ENCODE peak calls at places on chromosomes 3 and 15, in eight cellular contexts. I is GM06990, K is mucosa of descending colon, Z is AG04450, E is GM12864, F is bronchial epithelial cell, C is stomach, D is astrocyte. P is an unnamed sample.

GRCh38 chr3:126474498-126475410 is 937 bp downstream of the ZXDC start:
- DNase-seq in I (peak; percentile 77), K (peak; percentile 80), Z (no peak), E (no peak), F (peak; percentile 23), C (peak; percentile 53), D (peak; percentile 34), P (peak; percentile 76)

GRCh38 chr3:98778852-98779379 is 15.8 kb downstream of the ST3GAL6 start:
- DNase-seq in I (no peak), K (no peak), Z (peak; percentile 79), E (no peak), F (peak; percentile 95), C (no peak), D (peak; percentile 99), P (no peak)

GRCh38 chr15:75620043-75620775 is 5.3 kb downstream of the SNUPN start:
- DNase-seq in I (no peak), K (no peak), Z (no peak), E (no peak), F (no peak), C (peak; percentile 27), D (peak; percentile 71), P (no peak)

GRCh38 chr3:114569186-114569585 is 275.4 kb downstream of the TIGIT start:
- DNase-seq in I (no peak), K (no peak), Z (no peak), E (no peak), F (peak; percentile 7), C (no peak), D (peak; percentile 62), P (no peak)

GRCh38 chr3:180280601-180281000 is 243.9 kb upstream of the PEX5L start:
- DNase-seq in I (no peak), K (no peak), Z (peak; percentile 56), E (no peak), F (peak; percentile 83), C (no peak), D (peak; percentile 49), P (no peak)

GRCh38 chr3:127747751-127748521 is 74.4 kb downstream of the MGLL start:
- DNase-seq in I (no peak), K (peak; percentile 74), Z (peak; percentile 69), E (no peak), F (peak; percentile 86), C (peak; percentile 77), D (peak; percentile 87), P (no peak)

GRCh38 chr3:137764001-137764433 is at the start of gene SOX14:
- DNase-seq in I (no peak), K (peak; percentile 53), Z (no peak), E (no peak), F (no peak), C (peak; percentile 67), D (no peak), P (no peak)

GRCh38 chr3:48475188-48475587 is 28.7 kb downstream of the ATRIP start:
- DNase-seq in I (no peak), K (no peak), Z (no peak), E (no peak), F (no peak), C (no peak), D (no peak), P (no peak)

GRCh38 chr15:32029862-32030781 is at the start of gene CHRNA7:
- DNase-seq in I (peak; percentile 80), K (peak; percentile 75), Z (no peak), E (no peak), F (peak; percentile 1), C (peak; percentile 76), D (peak; percentile 4), P (peak; percentile 74)

GRCh38 chr15:84600331-84600686 is 500 bp upstream of the ZSCAN2 start:
- DNase-seq in I (no peak), K (peak; percentile 92), Z (peak; percentile 59), E (no peak), F (peak; percentile 83), C (peak; percentile 88), D (peak; percentile 76), P (peak; percentile 66)

GRCh38 chr15:60128000-60128376 is 123.9 kb downstream of the FOXB1 start:
- DNase-seq in I (no peak), K (no peak), Z (no peak), E (no peak), F (no peak), C (no peak), D (peak; percentile 47), P (no peak)

GRCh38 chr15:38886315-38887163 is 321.9 kb upstream of the RASGRP1 start:
- DNase-seq in I (no peak), K (no peak), Z (peak; percentile 65), E (no peak), F (peak; percentile 90), C (no peak), D (peak; percentile 71), P (no peak)

GRCh38 chr3:112111785-112112402 is 21.2 kb downstream of the GCSAM start:
- DNase-seq in I (peak; percentile 61), K (no peak), Z (peak; percentile 32), E (peak; percentile 82), F (peak; percentile 72), C (peak; percentile 59), D (peak; percentile 38), P (peak; percentile 93)

GRCh38 chr3:50648297-50648696 is 26.4 kb upstream of the DOCK3 start:
- DNase-seq in I (no peak), K (no peak), Z (no peak), E (no peak), F (no peak), C (no peak), D (no peak), P (no peak)

GRCh38 chr3:171974986-171975837 is 64.2 kb upstream of the FNDC3B start:
- DNase-seq in I (no peak), K (no peak), Z (peak; percentile 61), E (no peak), F (no peak), C (no peak), D (peak; percentile 89), P (peak; percentile 11)

GRCh38 chr3:48186993-48187578 is 1.1 kb downstream of the CDC25A start:
- DNase-seq in I (no peak), K (no peak), Z (no peak), E (no peak), F (peak; percentile 10), C (no peak), D (no peak), P (no peak)

GRCh38 chr15:68376447-68377060 is 55.4 kb downstream of the ITGA11 start:
- DNase-seq in I (no peak), K (no peak), Z (no peak), E (no peak), F (no peak), C (no peak), D (no peak), P (no peak)

GRCh38 chr3:28598165-28598564 is 249.5 kb upstream of the AZI2 start:
- DNase-seq in I (no peak), K (no peak), Z (no peak), E (no peak), F (peak; percentile 77), C (no peak), D (no peak), P (no peak)

GRCh38 chr3:157493627-157494550 is 9.3 kb downstream of the VEPH1 start:
- DNase-seq in I (no peak), K (no peak), Z (no peak), E (no peak), F (peak; percentile 55), C (no peak), D (peak; percentile 45), P (peak; percentile 35)

GRCh38 chr3:193853511-193854219 is 260.7 kb downstream of the OPA1 start:
- DNase-seq in I (no peak), K (no peak), Z (no peak), E (no peak), F (no peak), C (no peak), D (no peak), P (no peak)

GRCh38 chr3:52253314-52254260 is 8.0 kb downstream of the PPM1M start:
- DNase-seq in I (peak; percentile 82), K (peak; percentile 88), Z (no peak), E (peak; percentile 86), F (peak; percentile 80), C (peak; percentile 48), D (no peak), P (peak; percentile 92)

DNA sequence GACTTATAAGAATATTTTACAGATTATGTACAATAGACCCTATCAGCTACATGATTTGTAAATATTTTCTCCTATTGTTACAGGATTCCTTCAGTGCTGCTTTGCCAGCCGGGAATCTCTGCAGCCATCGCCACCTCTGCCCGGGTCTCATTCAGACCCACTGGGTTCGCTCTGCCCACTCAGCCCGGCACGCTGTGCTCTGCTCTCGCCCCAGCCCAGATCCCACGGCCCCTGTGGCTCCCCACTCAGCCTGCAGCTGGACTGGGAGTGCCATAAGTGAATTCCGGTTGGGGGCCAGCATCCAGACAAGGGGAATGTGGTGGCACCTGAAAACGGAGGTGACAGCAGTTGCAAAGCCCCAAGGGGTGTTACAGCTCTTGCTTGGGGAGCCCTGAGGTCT is 71.8 kb downstream of the NPAP1 start:
- DNase-seq in I (no peak), K (no peak), Z (no peak), E (no peak), F (no peak), C (no peak), D (no peak), P (no peak)
- H3K4me3 ChIP-seq in I (no peak overlapping the region), K (no peak overlapping the region), Z (no peak overlapping the region), E (no peak overlapping the region), F (no peak overlapping the region), C (no peak overlapping the region), D (no peak overlapping the region), P (no peak overlapping the region)

DNA sequence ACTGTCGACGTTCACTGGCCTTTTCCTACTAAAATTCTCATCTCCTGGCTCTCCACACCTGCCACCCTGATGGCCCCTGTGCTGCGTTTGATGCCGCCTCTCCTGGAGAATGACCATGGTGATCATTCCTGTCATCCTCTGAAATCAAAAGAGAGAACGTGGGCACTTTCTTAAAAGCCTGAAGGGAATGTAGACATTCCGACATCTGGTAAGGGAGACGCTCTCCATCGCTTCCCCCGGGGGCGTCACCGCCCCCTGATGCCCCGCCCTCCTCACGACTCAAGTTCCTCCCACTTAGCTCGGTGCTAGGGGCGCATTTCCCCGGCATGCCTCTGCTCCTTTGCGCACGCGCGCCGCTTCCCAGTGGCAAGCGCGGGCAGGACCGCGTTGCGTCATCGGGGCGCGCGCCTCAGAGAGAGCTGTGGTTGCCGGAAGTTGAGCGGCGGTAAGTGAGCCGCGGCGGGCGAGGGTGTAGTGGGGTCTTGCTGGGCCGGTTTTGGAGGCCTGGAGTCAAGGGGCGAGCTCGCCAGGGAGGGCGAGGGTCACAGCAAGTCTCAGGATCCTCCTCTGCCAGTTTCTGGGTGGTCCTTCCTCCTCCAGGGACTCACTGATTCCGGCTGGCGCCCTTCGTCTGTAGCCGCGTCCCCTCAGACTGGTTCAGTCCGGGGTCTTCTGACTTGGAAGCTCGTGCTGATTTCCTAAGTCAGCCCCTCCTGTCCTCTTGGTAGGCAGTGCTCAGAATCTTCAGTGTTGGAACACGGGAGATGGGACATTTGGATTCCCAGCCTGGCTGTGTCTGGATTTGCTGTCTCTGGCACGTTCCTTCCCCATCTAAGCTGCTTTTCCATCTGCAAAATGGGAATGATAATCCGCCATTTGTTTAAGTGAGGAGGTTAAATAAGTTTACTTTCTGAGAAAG is at the start of gene ATG7:
- DNase-seq in I (peak; percentile 95), K (peak; percentile 98), Z (peak; percentile 93), E (peak; percentile 84), F (peak; percentile 88), C (peak; percentile 99), D (peak; percentile 88), P (peak; percentile 97)
- TF ChIP-seq CTCF in I (no peak), K (no peak), Z (peak; percentile 6), E (no peak), F (no peak), C (no peak), D (no peak), P (no peak)

GRCh38 chr3:132598181-132598580 is 1.1 kb downstream of the ACKR4 start:
- DNase-seq in I (no peak), K (no peak), Z (no peak), E (no peak), F (no peak), C (no peak), D (no peak), P (no peak)
- H3K4me3 ChIP-seq in I (no peak overlapping the region), K (no peak overlapping the region), Z (no peak overlapping the region), E (no peak overlapping the region), F (no peak overlapping the region), C (no peak overlapping the region), D (no peak overlapping the region), P (no peak overlapping the region)

GRCh38 chr15:71485094-71485693 is 325.2 kb upstream of the NR2E3 start:
- DNase-seq in I (no peak), K (no peak), Z (no peak), E (no peak), F (no peak), C (no peak), D (peak; percentile 6), P (peak; percentile 45)
- TF ChIP-seq CTCF in I (peak; percentile 79), K (no peak), Z (peak; percentile 38), E (peak; percentile 82), F (peak; percentile 52), C (no peak), D (peak; percentile 19), P (peak; percentile 63)

P was measured in GM12865.